ENCODE peak calls at places on chromosomes 5 and 9, in eight cellular contexts. One of them, this sample, is unnamed.

GRCh38 chr5:54180616-54181015 is 129.8 kb downstream of the ARL15 start:
- DNase-seq in activated B cell treated with CpG ODN at 0.5 μM for 24 hours: no peak
- DNase-seq in NCI-H2081 treated with DMSO at 0.1 percent for 48 hours: no peak
- DNase-seq in SW 1271: no peak
- DNase-seq in RWPE1: no peak
- DNase-seq in SHP77: no peak
- DNase-seq in HL-60: no peak
- DNase-seq in ascending aorta: no peak
- DNase-seq in this sample: no peak

GRCh38 chr5:61993446-61994017 is 312.5 kb upstream of the KIF2A start:
- DNase-seq in activated B cell treated with CpG ODN at 0.5 μM for 24 hours: no peak
- DNase-seq in NCI-H2081 treated with DMSO at 0.1 percent for 48 hours: no peak
- DNase-seq in SW 1271: no peak
- DNase-seq in RWPE1: no peak
- DNase-seq in SHP77: no peak
- DNase-seq in HL-60: no peak
- DNase-seq in ascending aorta: no peak
- DNase-seq in this sample: no peak

GRCh38 chr9:135902655-135903357 is 4.5 kb downstream of the CAMSAP1 start:
- DNase-seq in activated B cell treated with CpG ODN at 0.5 μM for 24 hours: no peak
- DNase-seq in NCI-H2081 treated with DMSO at 0.1 percent for 48 hours: no peak
- DNase-seq in SW 1271: no peak
- DNase-seq in RWPE1: no peak
- DNase-seq in SHP77: no peak
- DNase-seq in HL-60: no peak
- DNase-seq in ascending aorta: no peak
- DNase-seq in this sample: no peak

GRCh38 chr9:95615246-95615645 is 98.5 kb upstream of the PTCH1 start:
- DNase-seq in activated B cell treated with CpG ODN at 0.5 μM for 24 hours: no peak
- DNase-seq in NCI-H2081 treated with DMSO at 0.1 percent for 48 hours: no peak
- DNase-seq in SW 1271: no peak
- DNase-seq in RWPE1: no peak
- DNase-seq in SHP77: no peak
- DNase-seq in HL-60: no peak
- DNase-seq in ascending aorta: no peak
- DNase-seq in this sample: no peak

GRCh38 chr5:14172149-14172795 is 29.1 kb downstream of the TRIO start:
- DNase-seq in activated B cell treated with CpG ODN at 0.5 μM for 24 hours: no peak
- DNase-seq in NCI-H2081 treated with DMSO at 0.1 percent for 48 hours: no peak
- DNase-seq in SW 1271: no peak
- DNase-seq in RWPE1: no peak
- DNase-seq in SHP77: no peak
- DNase-seq in HL-60: no peak
- DNase-seq in ascending aorta: no peak
- DNase-seq in this sample: no peak

GRCh38 chr5:101977729-101978345 is 318.2 kb downstream of the SLCO4C1 start:
- DNase-seq in activated B cell treated with CpG ODN at 0.5 μM for 24 hours: no peak
- DNase-seq in NCI-H2081 treated with DMSO at 0.1 percent for 48 hours: no peak
- DNase-seq in SW 1271: peak
- DNase-seq in RWPE1: peak
- DNase-seq in SHP77: peak
- DNase-seq in HL-60: peak
- DNase-seq in ascending aorta: no peak
- DNase-seq in this sample: no peak

GRCh38 chr9:126298319-126298801 is 28.3 kb upstream of the MVB12B start:
- DNase-seq in activated B cell treated with CpG ODN at 0.5 μM for 24 hours: no peak
- DNase-seq in NCI-H2081 treated with DMSO at 0.1 percent for 48 hours: no peak
- DNase-seq in SW 1271: no peak
- DNase-seq in RWPE1: no peak
- DNase-seq in SHP77: peak
- DNase-seq in HL-60: no peak
- DNase-seq in ascending aorta: no peak
- DNase-seq in this sample: no peak

GRCh38 chr5:57335092-57335491 is 147.5 kb downstream of the ACTBL2 start:
- DNase-seq in activated B cell treated with CpG ODN at 0.5 μM for 24 hours: no peak
- DNase-seq in NCI-H2081 treated with DMSO at 0.1 percent for 48 hours: no peak
- DNase-seq in SW 1271: no peak
- DNase-seq in RWPE1: peak
- DNase-seq in SHP77: no peak
- DNase-seq in HL-60: no peak
- DNase-seq in ascending aorta: no peak
- DNase-seq in this sample: no peak

GRCh38 chr5:69049151-69049550 is 44.7 kb upstream of the SLC30A5 start:
- DNase-seq in activated B cell treated with CpG ODN at 0.5 μM for 24 hours: no peak
- DNase-seq in NCI-H2081 treated with DMSO at 0.1 percent for 48 hours: no peak
- DNase-seq in SW 1271: no peak
- DNase-seq in RWPE1: no peak
- DNase-seq in SHP77: no peak
- DNase-seq in HL-60: no peak
- DNase-seq in ascending aorta: no peak
- DNase-seq in this sample: no peak

GRCh38 chr5:60633336-60633735 is 66.6 kb downstream of the DEPDC1B start:
- DNase-seq in activated B cell treated with CpG ODN at 0.5 μM for 24 hours: no peak
- DNase-seq in NCI-H2081 treated with DMSO at 0.1 percent for 48 hours: no peak
- DNase-seq in SW 1271: no peak
- DNase-seq in RWPE1: peak
- DNase-seq in SHP77: no peak
- DNase-seq in HL-60: no peak
- DNase-seq in ascending aorta: no peak
- DNase-seq in this sample: no peak

GRCh38 chr5:34460496-34460895 is 195.6 kb upstream of the RAI14 start:
- DNase-seq in activated B cell treated with CpG ODN at 0.5 μM for 24 hours: no peak
- DNase-seq in NCI-H2081 treated with DMSO at 0.1 percent for 48 hours: no peak
- DNase-seq in SW 1271: no peak
- DNase-seq in RWPE1: no peak
- DNase-seq in SHP77: no peak
- DNase-seq in HL-60: no peak
- DNase-seq in ascending aorta: no peak
- DNase-seq in this sample: no peak

GRCh38 chr5:143434261-143435206 is 31.0 kb upstream of the NR3C1 start:
- DNase-seq in activated B cell treated with CpG ODN at 0.5 μM for 24 hours: peak
- DNase-seq in NCI-H2081 treated with DMSO at 0.1 percent for 48 hours: no peak
- DNase-seq in SW 1271: no peak
- DNase-seq in RWPE1: no peak
- DNase-seq in SHP77: peak
- DNase-seq in HL-60: no peak
- DNase-seq in ascending aorta: no peak
- DNase-seq in this sample: peak

GRCh38 chr5:54205453-54205852 is 104.9 kb downstream of the ARL15 start:
- DNase-seq in activated B cell treated with CpG ODN at 0.5 μM for 24 hours: no peak
- DNase-seq in NCI-H2081 treated with DMSO at 0.1 percent for 48 hours: no peak
- DNase-seq in SW 1271: no peak
- DNase-seq in RWPE1: no peak
- DNase-seq in SHP77: no peak
- DNase-seq in HL-60: no peak
- DNase-seq in ascending aorta: no peak
- DNase-seq in this sample: no peak

GRCh38 chr5:60492958-60493357 is 207.0 kb downstream of the DEPDC1B start:
- DNase-seq in activated B cell treated with CpG ODN at 0.5 μM for 24 hours: no peak
- DNase-seq in NCI-H2081 treated with DMSO at 0.1 percent for 48 hours: no peak
- DNase-seq in SW 1271: no peak
- DNase-seq in RWPE1: peak
- DNase-seq in SHP77: no peak
- DNase-seq in HL-60: no peak
- DNase-seq in ascending aorta: no peak
- DNase-seq in this sample: no peak

GRCh38 chr9:27880640-27881039 is 307.4 kb upstream of the C9orf72 start:
- DNase-seq in activated B cell treated with CpG ODN at 0.5 μM for 24 hours: no peak
- DNase-seq in NCI-H2081 treated with DMSO at 0.1 percent for 48 hours: no peak
- DNase-seq in SW 1271: no peak
- DNase-seq in RWPE1: no peak
- DNase-seq in SHP77: no peak
- DNase-seq in HL-60: no peak
- DNase-seq in ascending aorta: no peak
- DNase-seq in this sample: no peak

GRCh38 chr9:119284587-119285337 is 84.5 kb downstream of the BRINP1 start:
- DNase-seq in activated B cell treated with CpG ODN at 0.5 μM for 24 hours: no peak
- DNase-seq in NCI-H2081 treated with DMSO at 0.1 percent for 48 hours: no peak
- DNase-seq in SW 1271: no peak
- DNase-seq in RWPE1: no peak
- DNase-seq in SHP77: no peak
- DNase-seq in HL-60: no peak
- DNase-seq in ascending aorta: no peak
- DNase-seq in this sample: no peak

GRCh38 chr9:91541744-91542143 is 118.1 kb upstream of the NFIL3 start:
- DNase-seq in activated B cell treated with CpG ODN at 0.5 μM for 24 hours: no peak
- DNase-seq in NCI-H2081 treated with DMSO at 0.1 percent for 48 hours: no peak
- DNase-seq in SW 1271: no peak
- DNase-seq in RWPE1: no peak
- DNase-seq in SHP77: no peak
- DNase-seq in HL-60: no peak
- DNase-seq in ascending aorta: no peak
- DNase-seq in this sample: no peak

GRCh38 chr5:171433952-171434676 is 14.7 kb downstream of the FGF18 start:
- DNase-seq in activated B cell treated with CpG ODN at 0.5 μM for 24 hours: no peak
- DNase-seq in NCI-H2081 treated with DMSO at 0.1 percent for 48 hours: no peak
- DNase-seq in SW 1271: no peak
- DNase-seq in RWPE1: no peak
- DNase-seq in SHP77: no peak
- DNase-seq in HL-60: no peak
- DNase-seq in ascending aorta: no peak
- DNase-seq in this sample: no peak